ENCODE peak calls at places on chromosomes 16 and 17, in ten cellular contexts. F is tibial nerve; V is right lobe of liver; R is substantia nigra; H is stomach; D is CD8-positive, alpha-beta T cell; J is testis; U is dorsolateral prefrontal cortex; K is fibroblast of lung; C is psoas muscle. P is an unnamed sample.

GRCh38 chr17:9860851-9861250 is 35.1 kb downstream of the GLP2R start:
- DNase-seq in F (no peak), J (no peak), C (no peak), D (no peak), R (no peak), V (no peak), U (no peak), H (no peak), K (no peak), P (no peak)

GRCh38 chr17:35804658-35805192 is 4.6 kb upstream of the TAF15 start:
- DNase-seq in V (no peak), H (peak), F (no peak), U (no peak), J (peak), C (no peak), R (peak), K (peak), D (peak), P (peak)

GRCh38 chr17:9951803-9952202 is 46.7 kb upstream of the RCVRN start:
- DNase-seq in J (no peak), R (no peak), D (no peak), V (no peak), H (no peak), K (no peak), C (no peak), U (no peak), F (no peak), P (no peak)

GRCh38 chr17:58224315-58224714 is 5.3 kb upstream of the MKS1 start:
- DNase-seq in D (no peak), J (no peak), C (no peak), H (no peak), F (no peak), K (peak), V (no peak), R (no peak), U (no peak), P (no peak)

GRCh38 chr17:76872221-76872873 is 4.1 kb downstream of the MGAT5B start:
- DNase-seq in D (peak), C (no peak), R (no peak), F (no peak), H (no peak), K (peak), J (no peak), V (no peak), U (no peak), P (no peak)

GRCh38 chr17:81329927-81330883 is 35.1 kb upstream of the SLC38A10 start:
- DNase-seq in K (peak), R (no peak), F (no peak), C (no peak), J (no peak), D (no peak), H (no peak), U (no peak), V (no peak), P (no peak)

GRCh38 chr16:7888421-7888820 is 555.8 kb downstream of the RBFOX1 start:
- DNase-seq in V (no peak), K (no peak), R (no peak), J (no peak), D (no peak), C (no peak), U (no peak), F (no peak), H (no peak), P (no peak)

GRCh38 chr16:4212207-4212933 is 29.5 kb downstream of the SRL start:
- DNase-seq in J (peak), C (peak), R (no peak), D (no peak), F (no peak), V (no peak), U (no peak), H (no peak), K (no peak), P (no peak)

GRCh38 chr16:59296888-59297287 is 562.8 kb upstream of the GOT2 start:
- DNase-seq in K (no peak), U (no peak), R (no peak), F (no peak), V (no peak), D (no peak), J (no peak), H (no peak), C (no peak), P (no peak)

GRCh38 chr17:61338000-61338864 is 61.4 kb upstream of the TBX2 start:
- DNase-seq in D (no peak), K (peak), R (no peak), C (no peak), J (no peak), F (no peak), V (no peak), U (no peak), H (no peak), P (no peak)

GRCh38 chr16:54283735-54284318 is 2.8 kb downstream of the IRX3 start:
- DNase-seq in V (no peak), R (no peak), J (no peak), D (no peak), C (no peak), F (no peak), U (no peak), H (no peak), K (no peak), P (no peak)

GRCh38 chr17:17425005-17425404 is 51.8 kb upstream of the MED9 start:
- DNase-seq in V (no peak), K (no peak), R (no peak), F (no peak), H (peak), U (no peak), D (no peak), C (no peak), J (no peak), P (no peak)

GRCh38 chr17:17424552-17424951 is 52.2 kb upstream of the MED9 start:
- DNase-seq in D (no peak), U (no peak), R (no peak), F (no peak), H (no peak), J (no peak), K (no peak), V (no peak), C (no peak), P (no peak)

GRCh38 chr17:17422641-17423040 is 54.2 kb upstream of the MED9 start:
- DNase-seq in D (no peak), V (no peak), F (no peak), J (no peak), R (no peak), C (no peak), K (no peak), H (no peak), U (no peak), P (no peak)

GRCh38 chr17:17422217-17422610 is 54.6 kb upstream of the MED9 start:
- DNase-seq in R (no peak), H (no peak), F (no peak), C (no peak), U (no peak), J (no peak), K (no peak), D (no peak), V (no peak), P (no peak)

DNA sequence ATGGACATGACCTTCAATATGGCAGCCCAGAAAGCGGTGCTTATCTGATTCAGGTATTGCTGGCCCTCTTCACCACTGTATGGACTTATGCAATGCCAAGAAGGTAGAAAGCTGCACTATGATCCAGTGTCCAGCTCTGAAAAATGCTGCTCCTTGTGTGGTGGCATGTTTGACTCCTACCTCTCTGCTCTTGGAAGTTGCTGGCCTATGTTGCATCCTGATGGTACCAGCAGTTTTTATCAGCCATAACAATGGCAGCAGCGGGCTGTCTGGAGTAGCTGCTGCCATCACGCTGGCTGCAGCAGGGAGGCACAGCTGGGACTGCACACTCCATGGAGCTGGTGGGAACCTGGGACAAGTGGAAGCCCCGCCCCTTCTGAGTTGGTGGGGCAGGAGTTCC is 53.1 kb upstream of the MED9 start:
- DNase-seq in K (no peak), D (no peak), H (no peak), J (no peak), V (no peak), F (no peak), C (no peak), U (no peak), R (no peak), P (no peak)
- H3K27ac ChIP-seq in K (no peak), D (no peak), H (no peak), J (no peak), V (no peak), F (no peak), C (no peak), U (no peak), R (no peak), P (no peak)

DNA sequence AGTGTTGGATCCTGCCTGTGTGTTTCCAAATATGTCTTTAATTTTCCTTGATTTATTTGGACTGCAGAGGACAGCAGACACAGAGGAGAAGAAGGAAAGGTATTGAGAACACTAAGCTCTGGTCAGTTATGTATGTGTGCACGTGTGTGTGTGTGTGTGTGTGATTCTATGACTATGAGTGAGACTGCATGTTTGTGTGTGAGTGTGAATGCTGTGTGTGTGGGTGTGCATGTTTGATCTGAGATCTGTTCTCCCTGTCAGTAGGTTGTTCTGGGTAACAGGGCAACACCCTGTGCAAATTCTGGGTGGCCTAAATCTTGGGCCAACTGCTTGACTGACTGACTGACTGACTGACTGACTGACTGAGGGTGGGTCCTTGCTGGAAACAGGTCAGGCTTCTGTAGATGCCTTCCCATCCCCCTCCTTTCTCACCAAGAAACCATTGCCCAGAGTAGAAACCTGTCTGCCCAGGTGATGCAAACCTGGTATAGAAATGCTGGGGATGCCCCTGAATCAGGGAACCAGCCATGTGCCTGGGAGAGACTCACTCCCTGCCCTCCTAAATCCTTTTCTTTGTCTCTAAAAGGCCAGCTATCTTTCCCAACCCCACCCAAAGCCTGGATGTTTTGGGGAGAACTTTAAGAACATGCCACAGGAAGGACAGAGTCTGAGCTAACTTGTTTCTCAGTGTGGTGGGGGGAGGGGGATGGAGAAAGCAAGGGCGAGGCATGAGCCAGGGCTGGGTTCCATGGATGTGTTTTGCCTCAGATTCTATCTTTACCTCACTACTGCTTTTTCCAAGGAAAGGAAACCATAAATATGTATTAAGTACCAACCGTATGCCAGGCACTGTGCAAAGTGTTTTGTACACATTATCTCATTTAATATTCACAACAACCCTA is 4.4 kb upstream of the NR1D1 start:
- DNase-seq in D (no peak), J (no peak), H (no peak), C (no peak), V (no peak), F (no peak), K (no peak), U (no peak), R (no peak), P (no peak)
- H3K27ac ChIP-seq in D (no peak), J (peak), H (peak), C (peak), V (no peak), F (peak), K (no peak), U (peak), R (no peak), P (peak)

DNA sequence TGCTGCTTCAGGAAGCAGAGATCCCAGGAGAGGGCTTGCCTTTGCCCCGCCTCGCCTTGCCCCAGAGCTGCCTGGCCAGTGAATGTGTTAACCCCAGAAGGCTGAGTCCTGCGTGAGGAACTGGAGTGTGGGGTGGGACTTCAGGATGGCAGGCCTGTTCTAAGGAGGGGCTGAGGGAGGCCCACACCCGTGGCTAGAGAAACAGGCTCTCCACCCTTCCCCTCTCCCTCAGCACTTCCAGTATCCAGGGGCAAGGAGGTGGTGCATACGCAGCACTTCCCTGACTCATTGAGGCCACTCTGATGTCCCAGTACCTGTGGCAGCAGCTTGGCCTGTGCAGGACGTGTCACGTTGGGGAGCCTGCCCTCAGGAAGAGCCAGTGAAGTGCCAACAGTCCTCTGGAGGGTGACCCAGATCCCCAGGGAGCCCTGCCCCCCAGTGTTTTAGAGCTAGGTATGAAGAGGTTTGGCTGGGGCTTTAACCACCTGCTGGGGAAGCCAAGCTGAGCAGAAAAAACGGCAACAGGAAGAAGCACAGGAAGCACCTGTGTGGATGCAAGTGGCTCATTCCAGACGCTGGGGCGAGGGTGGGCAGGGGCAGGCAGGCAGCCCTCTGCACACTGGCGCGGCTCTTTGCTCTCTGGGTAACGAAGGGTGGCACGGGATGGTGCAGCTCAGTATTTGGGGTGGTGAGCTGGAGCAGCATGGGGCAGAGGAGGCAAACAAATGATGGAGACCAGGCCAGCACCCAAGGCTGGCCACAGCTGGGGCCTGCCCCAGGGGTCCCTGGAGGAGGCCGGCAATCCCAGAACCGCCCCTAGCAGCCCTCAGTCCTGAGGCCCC is 14.7 kb upstream of the CTCF start:
- DNase-seq in V (no peak), R (no peak), F (no peak), H (no peak), K (no peak), U (no peak), D (peak), C (no peak), J (no peak), P (no peak)
- H3K27ac ChIP-seq in V (peak), R (peak), F (peak), H (peak), K (no peak), U (peak), D (peak), C (peak), J (no peak), P (peak)

GRCh38 chr16:1908983-1909382 is 9.2 kb downstream of the HS3ST6 start:
- DNase-seq in C (no peak), D (no peak), V (no peak), U (no peak), J (no peak), H (no peak), F (no peak), K (no peak), R (no peak), P (no peak)
- H3K27ac ChIP-seq in C (no peak), D (no peak), V (no peak), U (no peak), J (no peak), H (no peak), F (no peak), K (no peak), R (no peak), P (no peak)